ENCODE peak calls at places on chromosomes 3 and 15, in eight cellular contexts. B is NCI-H1417 treated with DMSO at 0.1 percent for 48 hours; Q is foreskin fibroblast; O is body of pancreas; H is activated CD4-positive, alpha-beta T cell treated with anti-CD3 and anti-CD28 coated beads, Interleukin-2, amount 50 U/mL, for 48 hours; X is astrocyte of the spinal cord; W is activated naive CD4-positive, alpha-beta T cell treated with anti-CD3 and anti-CD28 coated beads for 36 hours; F is psoas muscle. M is an unnamed sample.

GRCh38 chr3:7444886-7445285 is 584.0 kb downstream of the GRM7 start:
- DNase-seq in H (no peak), Q (no peak), X (no peak), O (no peak), B (no peak), F (no peak), W (no peak), M (no peak)

GRCh38 chr15:100651253-100651652 is 48.9 kb downstream of the ASB7 start:
- DNase-seq in H (no peak), F (no peak), O (no peak), B (no peak), W (no peak), X (no peak), Q (peak), M (no peak)

GRCh38 chr3:111963424-111963823 is 15.4 kb upstream of the ABHD10 start:
- DNase-seq in B (no peak), Q (peak), O (no peak), W (no peak), F (no peak), X (peak), H (no peak), M (peak)

GRCh38 chr15:82172506-82172905 is 90.0 kb downstream of the EFL1 start:
- DNase-seq in H (no peak), O (no peak), B (no peak), F (no peak), W (no peak), X (no peak), Q (no peak), M (peak)

GRCh38 chr15:93150910-93151309 is 61.9 kb upstream of the RGMA start:
- DNase-seq in W (no peak), Q (no peak), F (no peak), X (no peak), O (no peak), B (no peak), H (no peak), M (no peak)

GRCh38 chr3:145882416-145882815 is 278.6 kb downstream of the PLOD2 start:
- DNase-seq in B (no peak), X (peak), H (no peak), F (no peak), O (no peak), W (no peak), Q (peak), M (no peak)

GRCh38 chr3:172561894-172562664 is 38.8 kb upstream of the TNFSF10 start:
- DNase-seq in O (no peak), B (no peak), Q (no peak), F (no peak), X (no peak), W (peak), H (peak), M (peak)

GRCh38 chr3:69568458-69568857 is 170.8 kb upstream of the MITF start:
- DNase-seq in O (no peak), B (no peak), Q (peak), F (no peak), H (no peak), X (no peak), W (no peak), M (no peak)

GRCh38 chr15:45665261-45665660 is 30.4 kb downstream of the SQOR start:
- DNase-seq in F (no peak), B (no peak), W (no peak), H (no peak), Q (no peak), X (no peak), O (no peak), M (no peak)

GRCh38 chr3:167653750-167654149 is at the start of gene WDR49:
- DNase-seq in X (peak), O (no peak), F (no peak), W (no peak), Q (no peak), B (no peak), H (no peak), M (no peak)

GRCh38 chr3:156685198-156685597 is 10.8 kb downstream of the TIPARP start:
- DNase-seq in O (no peak), W (no peak), H (no peak), B (no peak), X (peak), F (no peak), Q (peak), M (no peak)

GRCh38 chr3:99159220-99159762 is 257.8 kb upstream of the DCBLD2 start:
- DNase-seq in W (no peak), H (no peak), F (no peak), Q (no peak), O (no peak), B (no peak), X (no peak), M (no peak)

GRCh38 chr3:9497821-9498565 is 55.6 kb downstream of the LHFPL4 start:
- DNase-seq in W (no peak), X (no peak), O (no peak), Q (peak), B (no peak), F (no peak), H (no peak), M (peak)

GRCh38 chr3:68878322-68878721 is 54.0 kb downstream of the TAFA4 start:
- DNase-seq in B (no peak), H (no peak), W (no peak), O (no peak), F (no peak), X (peak), Q (peak), M (no peak)

GRCh38 chr15:63256433-63256884 is 20.9 kb upstream of the APH1B start:
- DNase-seq in B (no peak), H (no peak), F (no peak), O (no peak), Q (peak), W (no peak), X (peak), M (no peak)

GRCh38 chr15:80832676-80833075 is 53.5 kb downstream of the CEMIP start:
- DNase-seq in H (no peak), O (no peak), Q (no peak), W (no peak), B (no peak), X (no peak), F (no peak), M (no peak)

GRCh38 chr3:64612916-64613526 is 74.8 kb downstream of the ADAMTS9 start:
- DNase-seq in X (no peak), B (no peak), H (no peak), W (no peak), O (peak), F (no peak), Q (no peak), M (peak)

GRCh38 chr15:63373330-63373729 is 8.3 kb downstream of the CA12 start:
- DNase-seq in F (no peak), W (no peak), Q (no peak), H (no peak), O (no peak), B (no peak), X (no peak), M (no peak)

GRCh38 chr3:128753715-128754114 is 27.7 kb downstream of the RAB7A start:
- DNase-seq in X (no peak), Q (no peak), W (peak), O (no peak), F (no peak), H (no peak), B (no peak), M (no peak)

GRCh38 chr3:181230258-181230657 is 240.7 kb upstream of the DNAJC19 start:
- DNase-seq in W (no peak), Q (no peak), X (no peak), O (no peak), F (no peak), H (no peak), B (no peak), M (no peak)

GRCh38 chr3:125052671-125053303 is 3.0 kb downstream of the HEG1 start:
- DNase-seq in F (peak), B (no peak), X (peak), H (no peak), W (no peak), O (no peak), Q (peak), M (no peak)

GRCh38 chr3:37741644-37742043 is 120.0 kb upstream of the CTDSPL start:
- DNase-seq in X (no peak), Q (no peak), F (peak), O (peak), H (no peak), W (no peak), B (no peak), M (peak)

GRCh38 chr15:90994059-90994416 is 297 bp downstream of the PRC1 start:
- DNase-seq in W (no peak), H (no peak), O (no peak), Q (no peak), X (no peak), B (no peak), F (peak), M (no peak)

GRCh38 chr3:124832782-124833709 is 54.1 kb downstream of the ITGB5 start:
- DNase-seq in O (no peak), H (no peak), B (no peak), Q (peak), W (no peak), X (peak), F (no peak), M (peak)

GRCh38 chr3:173750095-173750494 is 352.6 kb downstream of the NLGN1 start:
- DNase-seq in Q (no peak), W (no peak), H (no peak), B (no peak), F (no peak), O (no peak), X (peak), M (no peak)

GRCh38 chr3:188449421-188449820 is 295.5 kb downstream of the LPP start:
- DNase-seq in X (no peak), B (no peak), H (no peak), Q (no peak), W (no peak), F (no peak), O (no peak), M (no peak)

GRCh38 chr3:34277110-34277509 is 478.7 kb downstream of the PDCD6IP start:
- DNase-seq in F (no peak), Q (no peak), W (no peak), H (no peak), O (no peak), B (no peak), X (no peak), M (no peak)

GRCh38 chr3:170815340-170815739 is 54.7 kb downstream of the RPL22L1 start:
- DNase-seq in F (no peak), H (no peak), O (peak), X (peak), B (peak), W (no peak), Q (no peak), M (peak)

GRCh38 chr3:53218136-53218535 is 37.7 kb downstream of the TKT start:
- DNase-seq in B (no peak), Q (no peak), O (no peak), F (no peak), X (no peak), H (no peak), W (no peak), M (peak)

GRCh38 chr15:75776075-75776443 is 63.4 kb upstream of the CSPG4 start:
- DNase-seq in F (no peak), Q (peak), X (peak), W (no peak), H (no peak), B (no peak), O (no peak), M (no peak)

GRCh38 chr3:118501152-118501551 is 533.5 kb downstream of the IGSF11 start:
- DNase-seq in Q (no peak), X (peak), B (no peak), O (peak), H (no peak), F (peak), W (no peak), M (no peak)

GRCh38 chr15:43483306-43484128 is 9.4 kb downstream of the TP53BP1 start:
- DNase-seq in F (no peak), Q (no peak), H (no peak), X (no peak), W (no peak), O (no peak), B (no peak), M (no peak)

GRCh38 chr15:39583586-39584265 is 2.8 kb downstream of the THBS1 start:
- DNase-seq in B (no peak), H (peak), O (no peak), F (no peak), W (peak), X (peak), Q (peak), M (no peak)

GRCh38 chr15:69612112-69612511 is 159.5 kb downstream of the RPLP1 start:
- DNase-seq in F (no peak), H (no peak), B (peak), W (no peak), X (no peak), Q (no peak), O (no peak), M (no peak)

GRCh38 chr3:54696313-54696712 is 231.5 kb downstream of the LRTM1 start:
- DNase-seq in Q (no peak), H (no peak), F (no peak), W (no peak), B (no peak), X (no peak), O (no peak), M (no peak)

GRCh38 chr15:101167791-101168462 is 83.9 kb downstream of the CHSY1 start:
- DNase-seq in X (peak), Q (peak), B (no peak), H (peak), O (peak), W (peak), F (peak), M (peak)

GRCh38 chr3:101010316-101010715 is 17.1 kb upstream of the ABI3BP start:
- DNase-seq in F (no peak), X (no peak), B (no peak), W (no peak), Q (peak), H (no peak), O (no peak), M (no peak)

M was measured in PC-9.